ENCODE peak calls at places on chromosomes 6 and 20, in four cellular contexts. B is IMR-90, N is mesendoderm, H is H1. Y is an unnamed sample.

GRCh38 chr20:32354592-32355416 is 3.3 kb upstream of the ASXL1 start:
- DNase-seq in H (no peak), B (peak; percentile 76), N (no peak), Y (no peak)

GRCh38 chr6:16167219-16167618 is 38.3 kb downstream of the MYLIP start:
- DNase-seq in B (no peak), H (no peak), N (no peak), Y (no peak)

GRCh38 chr6:133100870-133101269 is 140.3 kb upstream of the EYA4 start:
- DNase-seq in N (no peak), B (no peak), H (no peak), Y (no peak)

GRCh38 chr20:2709205-2709981 is 16.8 kb downstream of the EBF4 start:
- DNase-seq in N (no peak), B (no peak), H (no peak), Y (peak; percentile 30)

GRCh38 chr20:24863356-24863755 is 85.7 kb upstream of the CST7 start:
- DNase-seq in N (no peak), H (no peak), B (peak; percentile 55), Y (no peak)

GRCh38 chr6:89787660-89788338 is 31.8 kb downstream of the MDN1 start:
- DNase-seq in B (no peak), N (no peak), H (no peak), Y (no peak)

GRCh38 chr20:56440346-56441007 is 27.9 kb upstream of the RTF2 start:
- DNase-seq in H (no peak), B (no peak), N (no peak), Y (no peak)

GRCh38 chr20:50762435-50763201 is 31.2 kb downstream of the PARD6B start:
- DNase-seq in H (peak; percentile 41), N (no peak), B (peak; percentile 76), Y (no peak)

GRCh38 chr20:33664762-33665144 is 2.0 kb upstream of the ACTL10 start:
- DNase-seq in B (no peak), N (no peak), H (no peak), Y (no peak)

GRCh38 chr6:17349437-17349836 is 44.0 kb upstream of the CAP2 start:
- DNase-seq in H (no peak), B (peak; percentile 12), N (no peak), Y (no peak)

GRCh38 chr6:53703047-53703446 is 37.5 kb upstream of the KLHL31 start:
- DNase-seq in H (no peak), N (no peak), B (no peak), Y (no peak)

GRCh38 chr6:5525209-5525608 is 263.9 kb downstream of the FARS2 start:
- DNase-seq in N (no peak), B (peak; percentile 40), H (no peak), Y (no peak)

GRCh38 chr6:119129148-119129967 is 50.9 kb upstream of the FAM184A start:
- DNase-seq in H (peak; percentile 63), N (peak; percentile 84), B (peak; percentile 76), Y (peak; percentile 42)

GRCh38 chr20:23018432-23018831 is 16.7 kb upstream of the SSTR4 start:
- DNase-seq in B (no peak), H (no peak), N (no peak), Y (no peak)

GRCh38 chr6:106702451-106703110 is 73.2 kb downstream of the QRSL1 start:
- DNase-seq in N (no peak), H (no peak), B (no peak), Y (no peak)

GRCh38 chr6:3878048-3878666 is 29.0 kb downstream of the FAM50B start:
- DNase-seq in B (no peak), H (no peak), N (no peak), Y (no peak)

GRCh38 chr6:77470983-77471382 is 7.7 kb upstream of the HTR1B start:
- DNase-seq in H (no peak), B (no peak), N (no peak), Y (no peak)

GRCh38 chr20:32089637-32090330 is 19.7 kb upstream of the TM9SF4 start:
- DNase-seq in H (no peak), B (no peak), N (peak; percentile 63), Y (peak; percentile 84)

GRCh38 chr6:80610821-80611220 is 504.4 kb downstream of the BCKDHB start:
- DNase-seq in H (no peak), N (no peak), B (peak; percentile 57), Y (no peak)

GRCh38 chr6:122180132-122180531 is 219.3 kb upstream of the HSF2 start:
- DNase-seq in H (no peak), N (peak; percentile 39), B (peak; percentile 13), Y (no peak)

GRCh38 chr20:48556956-48557355 is 270.8 kb downstream of the PREX1 start:
- DNase-seq in N (peak; percentile 42), H (no peak), B (no peak), Y (no peak)

GRCh38 chr20:44457016-44457415 is 18.7 kb upstream of the TTPAL start:
- DNase-seq in H (no peak), B (no peak), N (no peak), Y (no peak)

GRCh38 chr20:33674294-33675126 is at the start of gene NECAB3:
- DNase-seq in B (peak; percentile 59), H (peak; percentile 87), N (peak; percentile 78), Y (peak; percentile 85)

GRCh38 chr20:62595491-62595890 is 46.8 kb upstream of the SLCO4A1 start:
- DNase-seq in H (no peak), B (peak; percentile 55), N (no peak), Y (no peak)

GRCh38 chr6:53699462-53699861 is 33.9 kb upstream of the KLHL31 start:
- DNase-seq in N (no peak), H (no peak), B (no peak), Y (no peak)

GRCh38 chr6:904994-905393 is 212.1 kb upstream of the EXOC2 start:
- DNase-seq in B (no peak), H (no peak), N (no peak), Y (no peak)

GRCh38 chr6:4553387-4553786 is 222.8 kb upstream of the CDYL start:
- DNase-seq in N (no peak), B (no peak), H (no peak), Y (no peak)

GRCh38 chr6:90297124-90297865 is 652 bp upstream of the BACH2 start:
- DNase-seq in B (no peak), N (no peak), H (no peak), Y (peak; percentile 35)

GRCh38 chr20:32908334-32909292 is 49.9 kb downstream of the EFCAB8 start:
- DNase-seq in N (peak; percentile 18), B (no peak), H (no peak), Y (no peak)

GRCh38 chr6:107715523-107716321 is 108.4 kb downstream of the SCML4 start:
- DNase-seq in H (no peak), N (no peak), B (no peak), Y (no peak)

GRCh38 chr6:167702241-167702827 is 124.4 kb upstream of the AFDN start:
- DNase-seq in B (no peak), N (no peak), H (no peak), Y (no peak)

DNA sequence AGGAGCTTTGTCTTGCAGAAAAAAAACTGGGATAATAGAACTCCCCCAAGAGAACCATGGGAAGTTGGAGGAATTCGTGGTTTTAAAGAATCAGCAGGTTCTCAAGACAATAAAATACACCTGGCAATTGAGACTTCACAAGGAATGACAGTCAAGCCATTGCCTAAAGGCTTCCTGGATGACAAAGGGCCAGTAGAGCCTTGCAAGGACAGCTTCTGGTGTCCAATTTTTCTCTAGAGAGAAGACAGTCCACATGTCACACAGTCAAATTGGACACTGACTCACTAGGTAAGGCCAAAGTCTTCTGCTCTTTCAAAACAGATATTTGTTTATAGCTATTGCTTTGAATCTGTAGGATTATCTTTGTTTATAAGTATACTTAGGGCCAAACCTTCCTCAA is 80.3 kb upstream of the BMP5 start:
- DNase-seq in H (no peak), B (no peak), N (no peak), Y (no peak)
- H3K23ac ChIP-seq in H (no peak overlapping the region), B (no peak overlapping the region), N (no peak overlapping the region), Y (no peak overlapping the region)

DNA sequence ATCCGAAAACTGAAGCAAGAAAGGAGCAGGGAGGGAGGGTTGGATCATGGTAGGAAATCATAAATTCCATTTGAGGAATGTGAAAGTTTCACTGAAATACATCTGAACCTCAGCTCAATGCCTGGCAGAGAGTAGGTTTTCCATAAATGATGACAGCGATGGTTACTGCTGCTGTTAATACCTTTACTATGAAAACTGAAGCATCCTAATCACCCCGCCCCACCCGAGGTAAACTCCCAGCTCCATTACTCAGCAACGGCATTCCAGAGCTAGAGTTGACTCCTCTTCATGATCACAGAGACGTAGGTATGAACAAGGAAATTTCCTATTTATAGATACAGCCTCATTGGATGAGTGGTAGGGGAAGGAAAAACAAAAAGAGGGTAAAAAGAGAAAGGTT is 7.1 kb upstream of the SASH1 start:
- DNase-seq in B (peak; percentile 40), N (peak; percentile 32), H (no peak), Y (no peak)
- H4K5ac ChIP-seq in B (no peak overlapping the region), N (no peak overlapping the region), H (no peak overlapping the region), Y (no peak overlapping the region)

GRCh38 chr20:58130574-58130973 is 97.9 kb downstream of the ANKRD60 start:
- DNase-seq in N (no peak), B (no peak), H (no peak), Y (peak; percentile 22)

GRCh38 chr20:58129736-58130135 is 98.7 kb downstream of the ANKRD60 start:
- DNase-seq in N (no peak), H (peak; percentile 42), B (no peak), Y (peak; percentile 21)

GRCh38 chr20:58130156-58130555 is 98.3 kb downstream of the ANKRD60 start:
- DNase-seq in H (no peak), N (no peak), B (no peak), Y (no peak)

GRCh38 chr20:58127731-58128130 is 100.7 kb downstream of the ANKRD60 start:
- DNase-seq in N (no peak), H (peak; percentile 32), B (peak; percentile 22), Y (peak; percentile 10)

DNA sequence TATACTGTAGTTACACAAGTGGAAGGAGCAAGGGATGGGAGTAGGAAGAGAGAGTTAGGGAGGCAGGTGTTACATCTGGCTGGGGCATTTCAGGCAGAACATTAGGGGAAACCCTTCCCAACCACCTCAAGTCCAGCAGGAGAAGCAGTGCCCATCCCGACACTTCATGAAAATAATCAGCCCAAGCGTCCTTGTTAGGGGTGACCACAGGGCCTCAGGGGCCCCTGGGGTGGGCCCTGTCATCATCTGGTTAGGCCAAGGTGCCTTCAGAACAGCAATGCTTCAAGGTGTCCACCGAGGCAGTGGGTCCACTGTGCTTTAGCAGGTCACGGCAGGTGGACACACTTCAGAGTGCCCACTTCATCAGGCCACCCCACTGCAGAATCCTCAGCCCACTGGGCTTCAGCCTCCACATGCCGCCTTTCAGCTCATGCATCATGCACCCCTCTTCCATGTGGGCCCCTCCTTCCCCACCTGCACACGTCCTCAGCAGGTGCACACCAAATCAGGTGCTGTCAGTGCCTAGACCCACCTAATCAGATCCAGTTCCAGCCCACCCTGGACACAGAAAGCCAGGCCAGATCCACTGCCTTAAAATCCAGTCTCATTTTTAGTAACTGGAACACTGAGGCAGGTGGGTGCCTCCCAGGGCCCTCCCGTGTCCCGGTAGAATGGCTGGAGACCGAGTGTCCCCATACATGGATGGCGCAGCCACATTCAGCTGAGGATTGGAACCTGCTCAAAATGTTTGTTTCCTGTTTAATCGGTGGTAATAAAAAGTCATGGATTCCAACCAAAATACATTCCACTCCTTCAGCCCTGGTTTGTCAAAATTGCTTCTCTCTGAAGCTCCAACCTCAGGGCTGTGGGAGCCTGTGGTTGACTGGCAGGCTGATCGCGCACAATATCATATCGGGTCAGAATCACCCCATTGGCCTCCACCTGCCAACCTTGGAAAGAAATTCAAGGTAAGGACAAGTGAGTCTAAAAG is 99.5 kb downstream of the ANKRD60 start:
- DNase-seq in B (no peak), H (no peak), N (no peak), Y (peak; percentile 14)
- H3K23ac ChIP-seq in B (no peak overlapping the region), H (no peak overlapping the region), N (no peak overlapping the region), Y (no peak overlapping the region)

DNA sequence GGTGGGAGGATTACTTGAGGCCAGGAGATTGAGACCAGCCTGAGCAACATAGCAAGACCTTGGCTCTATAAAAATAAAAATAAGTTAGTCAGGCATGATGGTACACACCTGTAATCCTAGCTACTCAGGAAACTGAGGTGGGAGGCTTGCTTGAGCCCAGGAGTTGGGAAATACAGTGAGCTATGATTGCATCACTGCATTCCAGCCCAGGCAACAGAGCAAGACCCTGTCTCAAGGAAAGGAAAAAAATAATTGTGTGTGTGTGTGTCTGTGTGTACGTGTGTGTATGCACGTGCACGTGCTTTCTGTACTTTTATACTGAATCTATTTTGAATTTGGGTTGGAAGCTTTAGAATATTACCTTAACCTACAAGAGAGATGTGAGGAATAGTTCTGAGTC is 58.9 kb downstream of the KIZ start:
- DNase-seq in B (peak; percentile 25), N (peak; percentile 37), H (no peak), Y (no peak)
- H4K5ac ChIP-seq in B (no peak overlapping the region), N (no peak overlapping the region), H (no peak overlapping the region), Y (no peak overlapping the region)